ENCODE peak calls at places on chromosomes 13 and 19, in five cellular contexts. One of them, this sample, is unnamed.

GRCh38 chr13:44523176-44524017 is 52.7 kb downstream of the TSC22D1 start:
- DNase-seq in heart right ventricle: no peak
- DNase-seq in mesenchymal stem cell: peak
- DNase-seq in lung: no peak
- DNase-seq in cardiac fibroblast: peak
- DNase-seq in this sample: peak

GRCh38 chr13:26601669-26602068 is 44.2 kb downstream of the WASF3 start:
- DNase-seq in heart right ventricle: no peak
- DNase-seq in mesenchymal stem cell: peak
- DNase-seq in lung: no peak
- DNase-seq in cardiac fibroblast: peak
- DNase-seq in this sample: no peak

GRCh38 chr13:102817907-102818306 is 19.0 kb downstream of the BIVM start:
- DNase-seq in heart right ventricle: no peak
- DNase-seq in mesenchymal stem cell: no peak
- DNase-seq in lung: no peak
- DNase-seq in cardiac fibroblast: no peak
- DNase-seq in this sample: no peak

GRCh38 chr13:51620165-51620983 is 36.1 kb downstream of the WDFY2 start:
- DNase-seq in heart right ventricle: peak
- DNase-seq in mesenchymal stem cell: no peak
- DNase-seq in lung: no peak
- DNase-seq in cardiac fibroblast: peak
- DNase-seq in this sample: no peak

GRCh38 chr19:38842439-38843174 is 7.2 kb downstream of the HNRNPL start:
- DNase-seq in heart right ventricle: no peak
- DNase-seq in mesenchymal stem cell: no peak
- DNase-seq in lung: no peak
- DNase-seq in cardiac fibroblast: no peak
- DNase-seq in this sample: no peak

GRCh38 chr19:28012361-28012760 is 1200.6 kb downstream of the UQCRFS1 start:
- DNase-seq in heart right ventricle: no peak
- DNase-seq in mesenchymal stem cell: no peak
- DNase-seq in lung: no peak
- DNase-seq in cardiac fibroblast: no peak
- DNase-seq in this sample: no peak

GRCh38 chr13:41587490-41587889 is 130.1 kb downstream of the RGCC start:
- DNase-seq in heart right ventricle: no peak
- DNase-seq in mesenchymal stem cell: no peak
- DNase-seq in lung: no peak
- DNase-seq in cardiac fibroblast: no peak
- DNase-seq in this sample: no peak

GRCh38 chr13:50979187-50979586 is 69.6 kb downstream of the RNASEH2B start:
- DNase-seq in heart right ventricle: no peak
- DNase-seq in mesenchymal stem cell: no peak
- DNase-seq in lung: no peak
- DNase-seq in cardiac fibroblast: peak
- DNase-seq in this sample: no peak

DNA sequence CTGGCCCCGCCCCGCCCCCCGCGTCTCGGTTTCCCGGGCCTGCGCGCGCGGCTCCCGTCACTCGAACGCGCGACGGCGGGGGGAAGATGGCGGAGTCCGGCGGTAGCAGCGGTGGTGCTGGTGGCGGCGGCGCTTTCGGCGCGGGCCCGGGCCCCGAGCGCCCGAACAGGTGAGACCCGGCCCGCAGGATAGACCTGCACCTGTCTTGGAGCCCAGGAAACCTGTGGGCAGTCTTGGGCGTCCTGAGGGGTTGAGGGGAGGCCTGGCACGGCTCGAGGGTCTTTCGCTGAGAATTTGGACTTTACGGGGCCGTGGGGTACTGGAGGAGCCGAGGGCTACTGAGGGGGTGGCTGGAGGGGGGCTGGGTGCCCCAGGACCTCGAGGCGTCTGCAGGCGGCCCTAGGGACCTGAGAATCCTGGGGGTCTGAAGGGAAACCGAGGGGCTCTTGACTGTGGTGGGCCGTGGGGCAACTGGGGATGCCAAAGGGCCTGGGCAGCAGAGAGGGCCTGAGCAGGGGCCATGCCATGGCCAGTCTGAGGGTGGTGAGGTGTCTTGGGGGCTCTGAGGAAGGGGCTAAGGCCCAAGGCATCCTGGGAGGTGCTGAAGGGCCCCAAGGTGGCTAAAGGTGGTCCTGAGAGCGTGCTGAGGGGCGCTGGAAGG is at the start of gene KLHL26:
- DNase-seq in heart right ventricle: no peak
- DNase-seq in mesenchymal stem cell: no peak
- DNase-seq in lung: no peak
- DNase-seq in cardiac fibroblast: no peak
- DNase-seq in this sample: no peak
- H3K4me3 ChIP-seq in heart right ventricle: peak
- H3K4me3 ChIP-seq in mesenchymal stem cell: peak
- H3K4me3 ChIP-seq in lung: peak
- H3K4me3 ChIP-seq in cardiac fibroblast: peak
- H3K4me3 ChIP-seq in this sample: peak

GRCh38 chr13:43368003-43368402 is 344.6 kb downstream of the DNAJC15 start:
- DNase-seq in heart right ventricle: no peak
- DNase-seq in mesenchymal stem cell: peak
- DNase-seq in lung: no peak
- DNase-seq in cardiac fibroblast: no peak
- DNase-seq in this sample: peak
- H3K4me3 ChIP-seq in heart right ventricle: peak
- H3K4me3 ChIP-seq in mesenchymal stem cell: no peak
- H3K4me3 ChIP-seq in lung: no peak
- H3K4me3 ChIP-seq in cardiac fibroblast: no peak
- H3K4me3 ChIP-seq in this sample: no peak

DNA sequence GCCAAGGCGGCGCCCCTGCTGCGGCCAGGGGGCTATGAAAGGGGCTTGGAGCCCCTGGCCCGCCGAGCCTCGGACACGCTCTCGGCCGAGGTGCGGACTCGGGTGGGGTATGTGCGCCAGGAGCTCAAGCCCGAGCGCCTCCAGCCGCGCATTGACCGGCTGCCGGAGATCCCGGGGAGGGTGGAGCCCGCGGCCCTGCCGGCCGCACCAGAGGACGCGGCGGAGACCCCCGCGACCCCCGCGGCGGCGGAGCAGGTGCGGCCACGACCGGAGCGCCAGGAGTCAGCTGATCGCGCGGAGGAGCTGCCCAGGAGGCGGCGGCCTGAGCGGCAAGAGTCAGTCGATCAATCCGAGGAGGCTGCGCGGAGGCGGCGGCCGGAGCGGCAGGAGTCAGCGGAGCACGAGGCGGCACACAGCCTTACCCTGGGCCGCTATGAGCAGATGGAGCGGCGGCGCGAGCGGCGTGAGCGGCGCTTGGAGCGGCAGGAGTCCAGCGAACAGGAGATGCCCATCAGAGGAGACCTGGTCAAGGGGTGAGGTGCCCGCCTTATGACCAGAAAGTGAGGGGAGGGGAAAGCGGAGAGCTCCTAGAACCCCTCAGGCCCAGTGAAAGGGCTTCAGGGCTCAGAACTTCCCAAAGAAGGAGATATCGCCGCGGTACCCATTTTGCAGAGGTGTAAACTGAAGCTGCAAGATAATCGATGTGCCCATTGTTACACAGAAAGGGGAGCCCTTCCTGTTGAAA is 8.8 kb upstream of the SHKBP1 start:
- DNase-seq in heart right ventricle: no peak
- DNase-seq in mesenchymal stem cell: no peak
- DNase-seq in lung: no peak
- DNase-seq in cardiac fibroblast: no peak
- DNase-seq in this sample: no peak
- H3K4me3 ChIP-seq in heart right ventricle: peak
- H3K4me3 ChIP-seq in mesenchymal stem cell: no peak
- H3K4me3 ChIP-seq in lung: no peak
- H3K4me3 ChIP-seq in cardiac fibroblast: peak
- H3K4me3 ChIP-seq in this sample: peak

GRCh38 chr19:6531956-6532243 is 1.1 kb downstream of the TNFSF9 start:
- DNase-seq in heart right ventricle: no peak
- DNase-seq in mesenchymal stem cell: no peak
- DNase-seq in lung: no peak
- DNase-seq in cardiac fibroblast: no peak
- DNase-seq in this sample: no peak
- H3K4me3 ChIP-seq in heart right ventricle: no peak
- H3K4me3 ChIP-seq in mesenchymal stem cell: peak
- H3K4me3 ChIP-seq in lung: peak
- H3K4me3 ChIP-seq in cardiac fibroblast: no peak
- H3K4me3 ChIP-seq in this sample: no peak

GRCh38 chr19:14174883-14175282 is 31.1 kb downstream of the ADGRL1 start:
- DNase-seq in heart right ventricle: no peak
- DNase-seq in mesenchymal stem cell: no peak
- DNase-seq in lung: no peak
- DNase-seq in cardiac fibroblast: no peak
- DNase-seq in this sample: no peak
- H3K4me3 ChIP-seq in heart right ventricle: no peak
- H3K4me3 ChIP-seq in mesenchymal stem cell: no peak
- H3K4me3 ChIP-seq in lung: no peak
- H3K4me3 ChIP-seq in cardiac fibroblast: no peak
- H3K4me3 ChIP-seq in this sample: no peak

DNA sequence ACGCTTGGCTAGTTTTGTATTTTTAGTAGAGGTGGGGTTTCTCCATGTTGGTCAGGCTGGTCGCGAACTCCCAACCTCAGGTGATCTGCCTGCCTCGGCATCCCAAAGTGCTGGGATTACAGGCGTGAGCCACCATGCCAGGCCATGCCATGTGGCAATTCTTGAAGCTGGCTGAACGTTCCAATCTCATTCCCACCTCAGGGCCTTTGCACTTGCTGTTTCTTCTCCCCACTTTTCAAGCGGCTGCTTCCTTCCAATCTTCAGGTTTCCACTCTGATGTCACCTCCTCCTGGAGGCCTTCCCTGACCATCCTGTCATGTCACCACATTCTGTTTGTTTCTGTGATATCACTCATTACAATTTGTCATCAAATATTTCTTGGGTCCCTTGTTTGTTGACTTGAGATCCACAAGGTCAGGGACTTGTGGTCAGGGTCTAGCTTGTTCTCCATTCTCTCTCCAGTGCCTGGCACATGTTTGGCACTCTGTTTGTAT is 4.2 kb downstream of the EPOR start:
- DNase-seq in heart right ventricle: no peak
- DNase-seq in mesenchymal stem cell: no peak
- DNase-seq in lung: no peak
- DNase-seq in cardiac fibroblast: no peak
- DNase-seq in this sample: no peak
- H3K4me3 ChIP-seq in heart right ventricle: peak
- H3K4me3 ChIP-seq in mesenchymal stem cell: no peak
- H3K4me3 ChIP-seq in lung: no peak
- H3K4me3 ChIP-seq in cardiac fibroblast: no peak
- H3K4me3 ChIP-seq in this sample: no peak

GRCh38 chr19:40214936-40215335 is 3.2 kb downstream of the TTC9B start:
- DNase-seq in heart right ventricle: no peak
- DNase-seq in mesenchymal stem cell: no peak
- DNase-seq in lung: no peak
- DNase-seq in cardiac fibroblast: no peak
- DNase-seq in this sample: no peak

GRCh38 chr19:40217921-40218890 is at the start of gene TTC9B:
- DNase-seq in heart right ventricle: no peak
- DNase-seq in mesenchymal stem cell: peak
- DNase-seq in lung: no peak
- DNase-seq in cardiac fibroblast: peak
- DNase-seq in this sample: no peak

GRCh38 chr19:40217027-40217810 is 965 bp downstream of the TTC9B start:
- DNase-seq in heart right ventricle: no peak
- DNase-seq in mesenchymal stem cell: no peak
- DNase-seq in lung: peak
- DNase-seq in cardiac fibroblast: no peak
- DNase-seq in this sample: peak

GRCh38 chr19:40216013-40216776 is 2.0 kb downstream of the TTC9B start:
- DNase-seq in heart right ventricle: no peak
- DNase-seq in mesenchymal stem cell: no peak
- DNase-seq in lung: no peak
- DNase-seq in cardiac fibroblast: no peak
- DNase-seq in this sample: no peak

DNA sequence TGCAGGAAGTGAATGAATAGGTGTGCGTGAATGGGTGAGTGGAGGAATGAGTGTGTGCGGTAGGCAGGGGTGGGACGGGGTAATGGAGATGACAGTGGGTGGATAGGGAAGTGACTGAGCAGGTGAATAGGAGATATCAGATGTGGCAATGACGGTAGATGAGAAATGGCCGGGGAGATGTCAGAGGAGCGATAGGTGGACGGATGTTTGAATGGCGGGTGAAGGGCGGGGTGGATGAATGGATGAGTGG is 1.5 kb downstream of the TTC9B start:
- DNase-seq in heart right ventricle: no peak
- DNase-seq in mesenchymal stem cell: no peak
- DNase-seq in lung: no peak
- DNase-seq in cardiac fibroblast: no peak
- DNase-seq in this sample: no peak
- H3K4me3 ChIP-seq in heart right ventricle: no peak
- H3K4me3 ChIP-seq in mesenchymal stem cell: no peak
- H3K4me3 ChIP-seq in lung: no peak
- H3K4me3 ChIP-seq in cardiac fibroblast: no peak
- H3K4me3 ChIP-seq in this sample: no peak